ENCODE peak calls at places on chromosomes 5 and 9, in ten cellular contexts. U is tibial nerve; Q is activated CD8-positive, alpha-beta memory T cell treated with anti-CD3 and anti-CD28 coated beads for 4 hours; Z is AG09319; H is mesothelial cell of epicardium; M is ecto neural progenitor cell; P is T-helper 17 cell; K is immature natural killer cell; L is amygdala; F is A549. N is an unnamed sample.

GRCh38 chr9:134187821-134188420 is 23.6 kb upstream of the RNU6ATAC start:
- DNase-seq in Z (no peak), M (no peak), L (no peak), Q (no peak), K (no peak), F (no peak), H (no peak), P (no peak), U (peak; percentile 8), N (no peak)

GRCh38 chr9:81759680-81760215 is 70.4 kb upstream of the TLE1 start:
- DNase-seq in Z (peak; percentile 54), F (peak; percentile 85), U (no peak), P (no peak), L (no peak), Q (no peak), M (no peak), K (no peak), H (no peak), N (no peak)

GRCh38 chr5:65861830-65862241 is 64.5 kb upstream of the ERBIN start:
- DNase-seq in Q (no peak), L (no peak), U (no peak), P (no peak), K (no peak), F (peak; percentile 69), Z (peak; percentile 93), M (no peak), H (no peak), N (no peak)

GRCh38 chr9:37486616-37487544 is 1.1 kb downstream of the POLR1E start:
- DNase-seq in Q (no peak), U (no peak), M (no peak), H (no peak), Z (peak; percentile 85), P (no peak), F (no peak), L (peak; percentile 71), K (no peak), N (no peak)

GRCh38 chr5:82355921-82356454 is 77.8 kb upstream of the RPS23 start:
- DNase-seq in F (no peak), U (no peak), K (no peak), H (no peak), Q (no peak), M (no peak), Z (no peak), P (no peak), L (no peak), N (no peak)

GRCh38 chr9:113228130-113228665 is 6.9 kb downstream of the SLC31A1 start:
- DNase-seq in P (no peak), H (no peak), K (no peak), Q (no peak), L (no peak), U (no peak), F (no peak), M (no peak), Z (no peak), N (no peak)

GRCh38 chr9:126166866-126167265 is 159.8 kb upstream of the MVB12B start:
- DNase-seq in P (no peak), L (no peak), M (no peak), K (no peak), F (no peak), Q (no peak), Z (no peak), U (no peak), H (no peak), N (no peak)

GRCh38 chr9:87405677-87406544 is 91.8 kb upstream of the DAPK1 start:
- DNase-seq in U (peak; percentile 50), M (no peak), Q (no peak), H (no peak), Z (no peak), P (no peak), F (peak; percentile 44), K (no peak), L (no peak), N (no peak)

GRCh38 chr5:173324115-173325001 is 3.9 kb downstream of the STC2 start:
- DNase-seq in K (no peak), U (no peak), H (no peak), Z (peak; percentile 91), F (no peak), L (peak; percentile 77), Q (no peak), M (no peak), P (no peak), N (no peak)

GRCh38 chr5:116395708-116396203 is 178.9 kb downstream of the SEMA6A start:
- DNase-seq in L (no peak), M (no peak), H (no peak), Q (no peak), U (no peak), F (no peak), K (no peak), Z (no peak), P (no peak), N (no peak)

GRCh38 chr9:86901511-86901910 is 45.8 kb downstream of the GAS1 start:
- DNase-seq in P (no peak), K (no peak), U (no peak), H (no peak), M (no peak), L (no peak), Z (no peak), F (no peak), Q (no peak), N (no peak)

GRCh38 chr5:9477537-9477936 is 68.3 kb downstream of the SEMA5A start:
- DNase-seq in Z (no peak), U (no peak), K (no peak), F (no peak), L (no peak), P (no peak), M (no peak), Q (no peak), H (no peak), N (no peak)

N was measured in T-helper 1 cell.